ENCODE peak calls at places on chromosomes 4 and X, in nine cellular contexts. X, S, Y, L, Z, C, M, P and J are unnamed samples.

GRCh38 chrX:8179653-8180052 is 8.6 kb upstream of the VCX2 start:
- DNase-seq in X (no peak), P (peak; percentile 3), M (peak; percentile 1), C (no peak), S (peak; percentile 3), L (peak; percentile 26), Z (no peak), Y (no peak), J (no peak)

GRCh38 chr4:109977854-109978501 is 65.3 kb downstream of the EGF start:
- DNase-seq in M (peak; percentile 10), Y (peak; percentile 60), L (peak; percentile 68), P (peak; percentile 61), C (peak; percentile 38), X (peak; percentile 27), Z (no peak), S (peak; percentile 74), J (no peak)

GRCh38 chr4:68123525-68123924 is 6.1 kb downstream of the TMPRSS11F start:
- DNase-seq in P (no peak), C (no peak), Y (no peak), M (no peak), Z (no peak), S (no peak), X (no peak), L (no peak), J (no peak)

GRCh38 chr4:13546374-13546854 is 2.1 kb upstream of the NKX3-2 start:
- DNase-seq in C (no peak), P (no peak), X (no peak), Z (no peak), S (no peak), Y (no peak), M (no peak), L (no peak), J (no peak)

GRCh38 chr4:154361450-154361849 is 130.1 kb downstream of the DCHS2 start:
- DNase-seq in C (no peak), S (no peak), M (no peak), L (no peak), Y (no peak), P (no peak), X (no peak), Z (no peak), J (no peak)

GRCh38 chrX:154529206-154529612 is 13.2 kb upstream of the FAM3A start:
- DNase-seq in L (no peak), M (no peak), C (no peak), Z (no peak), Y (peak; percentile 15), X (no peak), S (peak; percentile 49), P (peak; percentile 66), J (no peak)

GRCh38 chrX:69324851-69325250 is 159.6 kb upstream of the PJA1 start:
- DNase-seq in S (no peak), L (no peak), Y (no peak), P (no peak), C (no peak), M (no peak), Z (peak; percentile 29), X (no peak), J (no peak)

GRCh38 chrX:95029571-95029970 is 1355.6 kb downstream of the FAM133A start:
- DNase-seq in C (no peak), Y (no peak), X (no peak), S (no peak), P (no peak), M (no peak), L (no peak), Z (no peak), J (no peak)

GRCh38 chr4:174135530-174135929 is 147.9 kb downstream of the FBXO8 start:
- DNase-seq in X (no peak), Y (no peak), C (no peak), P (no peak), S (no peak), L (no peak), Z (no peak), M (no peak), J (no peak)
- H3K4me3 ChIP-seq in X (no peak overlapping the region), Y (no peak overlapping the region), C (no peak overlapping the region), P (peak overlapping the region; percentile 34), S (no peak overlapping the region), L (no peak overlapping the region), Z (no peak overlapping the region), M (no peak overlapping the region), J (no peak overlapping the region)

DNA sequence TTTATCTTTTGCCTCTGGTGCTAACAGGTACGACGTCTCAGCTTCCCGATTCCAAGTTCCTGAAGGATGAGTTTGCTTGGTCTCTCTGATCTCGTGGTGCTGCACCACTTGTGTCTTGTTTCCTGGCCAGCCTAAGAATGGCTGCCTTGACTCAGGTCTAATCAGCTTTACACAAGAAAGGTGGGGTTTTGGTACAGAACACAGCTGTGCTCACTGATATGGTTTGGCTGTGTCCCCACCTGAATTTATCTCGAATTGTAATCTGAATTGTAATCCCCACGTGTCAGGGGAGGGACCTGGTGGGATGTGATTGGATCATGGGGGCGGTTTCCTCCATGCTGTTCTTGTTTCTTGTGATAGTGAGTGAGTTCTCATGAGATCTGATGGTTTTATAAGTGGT is 305.3 kb upstream of the NOCT start:
- DNase-seq in L (no peak), S (no peak), C (no peak), X (no peak), M (no peak), P (no peak), Z (no peak), Y (no peak), J (no peak)
- TF ChIP-seq CTCF in L (no peak), S (no peak), C (no peak), X (no peak), M (no peak), P (no peak), Z (no peak), Y (no peak), J (no peak)

GRCh38 chr4:184039963-184040383 is 134.9 kb downstream of the STOX2 start:
- DNase-seq in M (no peak), S (no peak), P (peak; percentile 3), C (peak; percentile 67), Z (no peak), X (no peak), L (peak; percentile 20), Y (no peak), J (no peak)
- H3K4me3 ChIP-seq in M (no peak overlapping the region), S (no peak overlapping the region), P (no peak overlapping the region), C (no peak overlapping the region), Z (no peak overlapping the region), X (no peak overlapping the region), L (peak overlapping the region; percentile 15), Y (no peak overlapping the region), J (no peak overlapping the region)

GRCh38 chrX:151899622-151900021 is 13.1 kb upstream of the MAGEA4 start:
- DNase-seq in X (no peak), Y (peak; percentile 1), L (peak; percentile 9), C (no peak), Z (no peak), M (no peak), P (peak; percentile 48), S (peak; percentile 29), J (no peak)

GRCh38 chrX:151901821-151902220 is 10.9 kb upstream of the MAGEA4 start:
- DNase-seq in P (peak; percentile 55), Y (no peak), C (no peak), Z (no peak), M (no peak), X (no peak), L (no peak), S (no peak), J (no peak)

GRCh38 chrX:151902813-151903591 is 9.7 kb upstream of the MAGEA4 start:
- DNase-seq in L (peak; percentile 80), Y (peak; percentile 66), X (peak; percentile 29), S (peak; percentile 80), M (peak; percentile 59), Z (no peak), C (no peak), P (peak; percentile 92), J (peak; percentile 10)

DNA sequence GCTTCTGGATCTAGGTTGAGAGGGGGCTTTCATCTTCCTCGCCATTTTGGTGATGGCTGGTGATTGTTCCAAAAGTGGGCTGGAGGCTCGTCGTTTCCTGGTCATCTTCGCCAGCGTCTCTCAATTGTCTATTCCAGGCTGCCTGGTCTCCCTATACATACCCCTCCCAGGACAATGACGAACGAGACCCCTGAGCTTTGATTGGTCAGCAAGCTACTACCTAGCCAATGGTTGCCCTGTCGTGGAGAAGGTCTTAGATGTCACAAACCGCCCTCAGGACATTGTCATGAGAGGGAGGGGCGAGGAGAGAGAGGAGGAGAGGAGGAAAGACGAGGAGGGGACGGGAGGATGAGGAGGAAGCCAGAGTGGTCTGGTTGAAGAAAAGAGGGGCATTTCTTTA is 7.7 kb upstream of the MAGEA4 start:
- DNase-seq in Y (no peak), Z (no peak), M (no peak), C (no peak), X (no peak), L (no peak), S (no peak), P (no peak), J (no peak)
- TF ChIP-seq CTCF in Y (no peak), Z (no peak), M (no peak), C (no peak), X (no peak), L (no peak), S (no peak), P (no peak), J (no peak)

GRCh38 chrX:330726-331144 is 12.1 kb upstream of the GTPBP6 start:
- DNase-seq in M (no peak), S (no peak), C (no peak), Z (no peak), X (no peak), L (no peak), P (no peak), Y (no peak), J (no peak)

GRCh38 chrX:332916-333610 is 14.5 kb upstream of the GTPBP6 start:
- DNase-seq in Z (no peak), Y (no peak), M (no peak), C (no peak), X (no peak), S (no peak), L (no peak), P (no peak), J (no peak)

GRCh38 chrX:332496-332860 is 13.9 kb upstream of the GTPBP6 start:
- DNase-seq in P (no peak), C (no peak), Y (no peak), L (no peak), Z (no peak), X (no peak), S (no peak), M (no peak), J (no peak)

GRCh38 chrX:331145-331771 is 12.7 kb upstream of the GTPBP6 start:
- DNase-seq in S (peak; percentile 56), Z (no peak), P (peak; percentile 49), X (no peak), M (no peak), Y (peak; percentile 28), C (peak; percentile 47), L (peak; percentile 25), J (no peak)

DNA sequence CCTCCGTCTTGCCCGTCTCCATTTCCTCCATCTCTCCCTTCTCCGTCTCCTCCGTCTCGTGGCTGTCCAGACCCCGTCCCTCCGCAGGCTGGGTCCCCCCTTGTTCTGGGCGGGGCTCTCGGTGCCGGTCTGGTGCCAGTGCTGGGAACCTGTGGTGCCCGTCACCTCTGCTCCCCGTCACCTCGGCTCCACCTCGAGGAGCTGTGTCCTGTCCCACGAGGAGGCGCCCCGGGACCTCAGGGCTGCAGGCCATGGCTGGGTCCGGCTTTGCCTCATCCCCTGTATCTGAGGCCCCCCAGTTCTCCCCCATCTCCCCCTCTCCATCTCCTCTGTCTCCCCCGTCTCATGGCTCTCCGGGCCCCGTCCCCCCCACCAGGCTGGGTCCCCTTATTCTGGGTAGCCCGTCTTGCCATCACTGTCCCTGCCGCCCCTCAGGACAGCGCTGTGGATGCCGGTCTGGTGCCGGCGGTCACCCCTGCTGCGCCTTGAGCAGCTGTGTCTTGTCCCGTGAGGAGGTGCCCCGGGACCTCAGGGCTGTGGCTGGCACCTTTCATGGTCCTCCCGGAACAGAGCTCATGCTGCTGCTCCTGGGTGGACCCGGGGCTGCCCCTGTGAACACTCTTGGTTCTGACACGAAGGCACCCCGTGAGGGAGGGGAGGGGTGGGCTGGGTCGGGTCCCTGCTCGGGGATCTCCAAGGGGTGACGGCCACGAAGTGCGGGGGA is 13.3 kb upstream of the GTPBP6 start:
- DNase-seq in X (no peak), C (no peak), Z (no peak), M (no peak), Y (no peak), L (no peak), P (no peak), S (no peak), J (no peak)
- H3K4me3 ChIP-seq in X (no peak overlapping the region), C (peak overlapping the region; percentile 34), Z (no peak overlapping the region), M (no peak overlapping the region), Y (no peak overlapping the region), L (no peak overlapping the region), P (no peak overlapping the region), S (no peak overlapping the region), J (no peak overlapping the region)